ENCODE peak calls at places on chromosome 4, in six cellular contexts. P is NCI-H2171 treated with DMSO at 0.1 percent for 48 hours; N is fibroblast of pulmonary artery; O is SJSA1; H is NCI-H2081; I is activated T-cell treated with anti-CD3 and anti-CD28 coated beads, Interleukin-2, amount 50 U/mL, for 72 hours. V is an unnamed sample.

GRCh38 chr4:98508248-98508647 is 150.2 kb downstream of the TSPAN5 start:
- DNase-seq in P (no peak), N (no peak), O (no peak), H (no peak), I (no peak), V (no peak)

GRCh38 chr4:105976913-105977312 is 81.6 kb downstream of the NPNT start:
- DNase-seq in P (no peak), N (no peak), O (no peak), H (no peak), I (no peak), V (no peak)

GRCh38 chr4:169791527-169792156 is 33.9 kb upstream of the HPF1 start:
- DNase-seq in P (peak), N (peak), O (peak), H (peak), I (peak), V (peak)

GRCh38 chr4:24690436-24690835 is 104.9 kb upstream of the SOD3 start:
- DNase-seq in P (no peak), N (peak), O (no peak), H (no peak), I (no peak), V (no peak)

GRCh38 chr4:21795091-21795490 is 153.5 kb downstream of the KCNIP4 start:
- DNase-seq in P (no peak), N (peak), O (no peak), H (no peak), I (no peak), V (no peak)

GRCh38 chr4:69881173-69881773 is 21.3 kb upstream of the SULT1E1 start:
- DNase-seq in P (peak), N (peak), O (no peak), H (peak), I (peak), V (no peak)

GRCh38 chr4:99587803-99588202 is 13.2 kb downstream of the MTTP start:
- DNase-seq in P (no peak), N (no peak), O (no peak), H (no peak), I (no peak), V (no peak)

GRCh38 chr4:124803641-124804040 is 91.1 kb upstream of the ANKRD50 start:
- DNase-seq in P (no peak), N (peak), O (no peak), H (no peak), I (no peak), V (no peak)